ENCODE peak calls at places on chromosomes 11 and 22, in four cellular contexts. S is Caco-2, X is foreskin fibroblast, Q is HCT116. B is an unnamed sample.

GRCh38 chr11:17979770-17980371 is 33.0 kb downstream of the SERGEF start:
- DNase-seq in S (peak; percentile 63), X (no peak), Q (no peak), B (peak; percentile 43)

GRCh38 chr11:67211656-67212436 is 54.4 kb upstream of the GRK2 start:
- DNase-seq in S (no peak), X (no peak), Q (no peak), B (no peak)

GRCh38 chr11:68354181-68354872 is 41.9 kb downstream of the LRP5 start:
- DNase-seq in S (no peak), X (peak; percentile 66), Q (peak; percentile 80), B (peak; percentile 94)

GRCh38 chr11:12182650-12183511 is 72.5 kb downstream of the MICAL2 start:
- DNase-seq in S (peak; percentile 71), X (peak; percentile 98), Q (peak; percentile 74), B (peak; percentile 84)

GRCh38 chr11:75536786-75537629 is 11.3 kb upstream of the GDPD5 start:
- DNase-seq in S (no peak), X (no peak), Q (peak; percentile 87), B (peak; percentile 69)

GRCh38 chr11:26228778-26229177 is 103.2 kb upstream of the ANO3 start:
- DNase-seq in S (no peak), X (peak; percentile 40), Q (no peak), B (no peak)

GRCh38 chr22:30000566-30000965 is 79.7 kb upstream of the HORMAD2 start:
- DNase-seq in S (no peak), X (no peak), Q (no peak), B (no peak)

GRCh38 chr11:114496915-114497314 is 57.6 kb downstream of the REXO2 start:
- DNase-seq in S (peak; percentile 21), X (no peak), Q (no peak), B (no peak)

GRCh38 chr22:20422271-20422958 is 15.2 kb downstream of the SCARF2 start:
- DNase-seq in S (no peak), X (peak; percentile 54), Q (no peak), B (no peak)

GRCh38 chr11:74357449-74357848 is 40.8 kb downstream of the PGM2L1 start:
- DNase-seq in S (no peak), X (no peak), Q (no peak), B (no peak)

GRCh38 chr22:19824197-19825015 is 30.3 kb downstream of the GNB1L start:
- DNase-seq in S (peak; percentile 53), X (no peak), Q (no peak), B (no peak)

GRCh38 chr22:28021998-28022660 is 103.1 kb upstream of the PITPNB start:
- DNase-seq in S (no peak), X (no peak), Q (no peak), B (no peak)

GRCh38 chr11:35170503-35170902 is 31.5 kb downstream of the CD44 start:
- DNase-seq in S (no peak), X (no peak), Q (no peak), B (no peak)

GRCh38 chr11:12126352-12127019 is 16.1 kb downstream of the MICAL2 start:
- DNase-seq in S (no peak), X (peak; percentile 76), Q (no peak), B (peak; percentile 61)

GRCh38 chr11:12177739-12178338 is 67.4 kb downstream of the MICAL2 start:
- DNase-seq in S (peak; percentile 81), X (peak; percentile 62), Q (no peak), B (no peak)

GRCh38 chr11:69443968-69444364 is 37.5 kb upstream of the LINC01488 start:
- DNase-seq in S (no peak), X (peak; percentile 56), Q (no peak), B (no peak)

GRCh38 chr11:69445131-69445470 is 36.4 kb upstream of the LINC01488 start:
- DNase-seq in S (no peak), X (no peak), Q (no peak), B (no peak)

GRCh38 chr11:69443138-69443967 is 38.1 kb upstream of the LINC01488 start:
- DNase-seq in S (peak; percentile 99), X (peak; percentile 99), Q (peak; percentile 74), B (peak; percentile 83)

GRCh38 chr11:69446108-69446507 is 35.4 kb upstream of the LINC01488 start:
- DNase-seq in S (no peak), X (no peak), Q (no peak), B (no peak)

GRCh38 chr11:69444381-69445130 is 36.9 kb upstream of the LINC01488 start:
- DNase-seq in S (peak; percentile 93), X (peak; percentile 86), Q (no peak), B (peak; percentile 53)
- TF ChIP-seq CTCF in S (peak; percentile 64), X (peak; percentile 31), Q (no peak), B (no peak)

GRCh38 chr11:61586792-61587430 is 6.0 kb upstream of the SYT7 start:
- DNase-seq in S (no peak), X (no peak), Q (no peak), B (no peak)

GRCh38 chr11:61589961-61590360 is 9.1 kb upstream of the SYT7 start:
- DNase-seq in S (no peak), X (no peak), Q (no peak), B (no peak)

GRCh38 chr11:61585115-61585514 is 4.2 kb upstream of the SYT7 start:
- DNase-seq in S (no peak), X (no peak), Q (no peak), B (no peak)

GRCh38 chr11:61587541-61587941 is 6.7 kb upstream of the SYT7 start:
- DNase-seq in S (peak; percentile 66), X (no peak), Q (no peak), B (peak; percentile 39)

GRCh38 chr11:61587951-61588695 is 7.2 kb upstream of the SYT7 start:
- DNase-seq in S (peak; percentile 89), X (no peak), Q (peak; percentile 46), B (peak; percentile 82)
- TF ChIP-seq CTCF in S (peak; percentile 29), X (peak; percentile 27), Q (no peak), B (no peak)

GRCh38 chr22:37492428-37493344 is 6.5 kb upstream of the MFNG start:
- DNase-seq in S (peak; percentile 59), X (peak; percentile 69), Q (no peak), B (peak; percentile 52)
- TF ChIP-seq CTCF in S (peak; percentile 31), X (peak; percentile 69), Q (no peak), B (peak; percentile 56)

GRCh38 chr11:6488342-6488741 is 7.0 kb downstream of the TIMM10B start:
- DNase-seq in S (no peak), X (no peak), Q (no peak), B (no peak)
- TF ChIP-seq CTCF in S (no peak), X (no peak), Q (no peak), B (no peak)

DNA sequence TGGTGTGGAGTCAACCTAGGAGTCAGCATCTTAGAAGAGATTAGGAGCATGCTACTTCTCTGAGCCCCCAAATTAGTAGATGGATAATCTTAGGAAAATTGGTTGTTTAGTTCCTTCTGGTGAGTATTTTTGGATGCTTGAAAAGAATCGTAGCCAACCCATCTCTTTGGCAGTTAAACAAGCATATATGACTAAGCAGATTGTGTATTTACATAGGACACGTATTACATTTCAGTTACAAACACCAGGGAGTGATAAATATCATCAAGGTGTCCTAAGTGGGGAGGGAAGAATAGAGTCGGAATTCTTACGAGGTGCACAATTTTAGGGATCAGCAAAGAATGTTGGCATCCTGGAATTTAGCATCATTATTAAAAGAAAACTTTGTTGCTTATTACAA is 13.5 kb downstream of the PLET1 start:
- DNase-seq in S (no peak), X (no peak), Q (no peak), B (no peak)
- TF ChIP-seq CTCF in S (no peak), X (no peak), Q (no peak), B (no peak)

GRCh38 chr11:29446132-29446531 is 570.7 kb downstream of the KCNA4 start:
- DNase-seq in S (no peak), X (no peak), Q (no peak), B (no peak)

GRCh38 chr11:29452131-29452530 is 564.7 kb downstream of the KCNA4 start:
- DNase-seq in S (no peak), X (no peak), Q (no peak), B (no peak)

GRCh38 chr11:29449280-29450074 is 567.4 kb downstream of the KCNA4 start:
- DNase-seq in S (no peak), X (no peak), Q (no peak), B (no peak)

GRCh38 chr11:29447821-29448220 is 569.0 kb downstream of the KCNA4 start:
- DNase-seq in S (no peak), X (no peak), Q (no peak), B (no peak)

DNA sequence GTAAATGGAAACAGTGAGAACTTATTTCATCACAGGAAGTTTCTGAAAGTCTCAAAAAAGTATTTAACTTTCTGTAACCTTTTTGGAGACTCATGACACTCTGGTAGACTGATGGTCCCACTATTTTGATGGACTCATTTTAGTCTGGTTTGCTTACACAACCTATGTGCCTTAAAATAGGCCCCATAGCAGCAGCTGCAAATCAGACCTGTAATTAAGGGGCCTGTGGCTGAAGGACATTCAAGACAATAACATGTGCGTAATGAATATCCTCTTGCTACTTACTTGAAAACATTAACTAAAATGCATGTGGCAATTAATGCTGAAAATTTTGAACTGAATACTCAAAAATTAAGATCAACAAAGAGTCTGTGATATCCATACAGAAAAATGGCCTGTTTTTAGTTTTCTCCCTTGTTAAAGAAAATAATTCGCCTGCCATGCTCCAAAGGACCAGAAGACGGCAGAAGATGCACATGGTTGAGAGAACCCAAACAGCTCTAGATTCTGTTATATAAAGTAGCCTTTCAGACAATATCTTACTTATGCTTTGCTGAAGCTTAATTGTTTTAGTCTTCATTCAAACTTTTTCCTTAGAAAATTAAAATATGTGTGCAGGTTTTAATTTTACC is 568.5 kb downstream of the KCNA4 start:
- DNase-seq in S (peak; percentile 19), X (no peak), Q (peak; percentile 2), B (no peak)
- TF ChIP-seq CTCF in S (peak; percentile 24), X (no peak), Q (no peak), B (peak; percentile 14)

GRCh38 chr11:47541070-47541469 is 11.9 kb downstream of the CELF1 start:
- DNase-seq in S (no peak), X (no peak), Q (no peak), B (no peak)
- TF ChIP-seq CTCF in S (no peak), X (no peak), Q (no peak), B (no peak)

DNA sequence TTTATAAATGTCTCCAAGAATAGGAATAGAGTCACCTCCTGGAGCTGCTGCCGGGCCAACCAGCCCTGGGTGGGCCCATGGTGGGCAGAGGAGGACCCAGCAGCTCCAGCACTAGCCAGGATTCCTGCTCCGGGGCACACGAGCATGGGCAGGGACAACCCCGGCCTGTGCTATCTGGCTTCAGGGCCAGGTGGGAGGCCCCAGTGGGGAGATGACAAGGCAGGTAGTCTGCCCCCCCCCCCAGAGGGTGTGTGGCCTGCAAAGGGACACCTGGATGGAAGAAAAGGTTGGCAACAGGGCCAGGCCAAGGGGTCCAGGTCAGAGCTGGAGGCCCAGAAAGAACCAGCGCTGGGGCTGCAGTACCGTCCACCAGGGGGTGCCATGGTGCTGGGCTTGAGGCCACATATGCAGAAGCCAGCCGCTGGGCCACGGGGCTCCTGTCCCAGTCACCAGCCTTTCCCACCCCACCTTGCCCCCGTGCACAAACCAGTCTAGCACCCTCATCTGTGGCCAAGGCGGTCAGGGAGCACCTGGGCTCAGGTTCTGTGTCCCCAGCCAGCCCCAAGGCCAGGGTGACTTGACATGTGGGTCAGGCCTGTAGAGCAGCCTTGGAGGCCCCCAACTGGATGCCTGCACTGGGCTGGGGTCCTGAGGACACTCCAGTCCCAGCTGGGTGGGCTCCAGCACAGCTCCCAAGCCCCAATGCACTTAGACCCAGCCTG is 3.5 kb downstream of the TSPAN32 start:
- DNase-seq in S (peak; percentile 89), X (peak; percentile 62), Q (no peak), B (peak; percentile 90)
- TF ChIP-seq CTCF in S (peak; percentile 89), X (peak; percentile 88), Q (peak; percentile 92), B (peak; percentile 79)

GRCh38 chr22:42320463-42321416 is 50.3 kb upstream of the TCF20 start:
- DNase-seq in S (no peak), X (no peak), Q (no peak), B (no peak)
- TF ChIP-seq CTCF in S (no peak), X (no peak), Q (no peak), B (no peak)

GRCh38 chr11:120303004-120303637 is 22.0 kb upstream of the TLCD5 start:
- DNase-seq in S (peak; percentile 86), X (peak; percentile 68), Q (peak; percentile 82), B (peak; percentile 59)
- TF ChIP-seq CTCF in S (peak; percentile 97), X (no peak), Q (peak; percentile 99), B (peak; percentile 72)

B was measured in Calu3.